ENCODE peak calls at places on chromosomes 4 and X, in six cellular contexts. One of them, this sample, is unnamed.

GRCh38 chr4:180734753-180735432 is 1508.3 kb upstream of the TENM3 start:
- DNase-seq in naive B cell: no peak
- DNase-seq in stimulated activated CD8-positive, alpha-beta memory T cell treated with anti-CD3 and anti-CD28 coated beads, Interleukin-12 subunit alpha, Interleukin-12 subunit beta, amount 100 ng/mL, for 4 hours: no peak
- DNase-seq in effector CD4-positive, alpha-beta T cell: no peak
- DNase-seq in WTC11: no peak
- DNase-seq in GM12891: no peak
- DNase-seq in this sample: no peak

GRCh38 chrX:97524997-97525396 is 641.3 kb downstream of the RPA4 start:
- DNase-seq in stimulated activated CD8-positive, alpha-beta memory T cell treated with anti-CD3 and anti-CD28 coated beads, Interleukin-12 subunit alpha, Interleukin-12 subunit beta, amount 100 ng/mL, for 4 hours: no peak
- DNase-seq in effector CD4-positive, alpha-beta T cell: no peak
- DNase-seq in GM12891: no peak
- DNase-seq in naive B cell: no peak
- DNase-seq in WTC11: no peak
- DNase-seq in this sample: no peak

GRCh38 chr4:183332447-183332846 is 10.2 kb upstream of the CLDN24 start:
- DNase-seq in GM12891: no peak
- DNase-seq in stimulated activated CD8-positive, alpha-beta memory T cell treated with anti-CD3 and anti-CD28 coated beads, Interleukin-12 subunit alpha, Interleukin-12 subunit beta, amount 100 ng/mL, for 4 hours: no peak
- DNase-seq in naive B cell: no peak
- DNase-seq in WTC11: no peak
- DNase-seq in effector CD4-positive, alpha-beta T cell: no peak
- DNase-seq in this sample: no peak

GRCh38 chr4:13329963-13330362 is 154.2 kb downstream of the RAB28 start:
- DNase-seq in stimulated activated CD8-positive, alpha-beta memory T cell treated with anti-CD3 and anti-CD28 coated beads, Interleukin-12 subunit alpha, Interleukin-12 subunit beta, amount 100 ng/mL, for 4 hours: no peak
- DNase-seq in naive B cell: no peak
- DNase-seq in WTC11: no peak
- DNase-seq in GM12891: no peak
- DNase-seq in effector CD4-positive, alpha-beta T cell: no peak
- DNase-seq in this sample: no peak

GRCh38 chr4:7513731-7514130 is 79.0 kb upstream of the PSAPL1 start:
- DNase-seq in effector CD4-positive, alpha-beta T cell: no peak
- DNase-seq in WTC11: no peak
- DNase-seq in GM12891: no peak
- DNase-seq in naive B cell: no peak
- DNase-seq in stimulated activated CD8-positive, alpha-beta memory T cell treated with anti-CD3 and anti-CD28 coated beads, Interleukin-12 subunit alpha, Interleukin-12 subunit beta, amount 100 ng/mL, for 4 hours: no peak
- DNase-seq in this sample: no peak

GRCh38 chr4:173301518-173302201 is 32.5 kb downstream of the HMGB2 start:
- DNase-seq in WTC11: no peak
- DNase-seq in naive B cell: no peak
- DNase-seq in GM12891: no peak
- DNase-seq in effector CD4-positive, alpha-beta T cell: peak; percentile 9
- DNase-seq in stimulated activated CD8-positive, alpha-beta memory T cell treated with anti-CD3 and anti-CD28 coated beads, Interleukin-12 subunit alpha, Interleukin-12 subunit beta, amount 100 ng/mL, for 4 hours: no peak
- DNase-seq in this sample: peak; percentile 12

GRCh38 chr4:84493092-84493850 is 5.8 kb downstream of the NKX6-1 start:
- DNase-seq in WTC11: peak; percentile 69
- DNase-seq in effector CD4-positive, alpha-beta T cell: no peak
- DNase-seq in stimulated activated CD8-positive, alpha-beta memory T cell treated with anti-CD3 and anti-CD28 coated beads, Interleukin-12 subunit alpha, Interleukin-12 subunit beta, amount 100 ng/mL, for 4 hours: no peak
- DNase-seq in GM12891: no peak
- DNase-seq in naive B cell: no peak
- DNase-seq in this sample: peak; percentile 77

GRCh38 chr4:47013373-47013772 is 18.0 kb upstream of the GABRB1 start:
- DNase-seq in WTC11: no peak
- DNase-seq in stimulated activated CD8-positive, alpha-beta memory T cell treated with anti-CD3 and anti-CD28 coated beads, Interleukin-12 subunit alpha, Interleukin-12 subunit beta, amount 100 ng/mL, for 4 hours: no peak
- DNase-seq in naive B cell: no peak
- DNase-seq in GM12891: no peak
- DNase-seq in effector CD4-positive, alpha-beta T cell: no peak
- DNase-seq in this sample: no peak

GRCh38 chr4:179398414-179398813 is 1956.2 kb upstream of the AGA start:
- DNase-seq in effector CD4-positive, alpha-beta T cell: no peak
- DNase-seq in stimulated activated CD8-positive, alpha-beta memory T cell treated with anti-CD3 and anti-CD28 coated beads, Interleukin-12 subunit alpha, Interleukin-12 subunit beta, amount 100 ng/mL, for 4 hours: no peak
- DNase-seq in naive B cell: no peak
- DNase-seq in GM12891: no peak
- DNase-seq in WTC11: no peak
- DNase-seq in this sample: no peak

GRCh38 chr4:8244001-8244757 is 25.4 kb upstream of the HTRA3 start:
- DNase-seq in stimulated activated CD8-positive, alpha-beta memory T cell treated with anti-CD3 and anti-CD28 coated beads, Interleukin-12 subunit alpha, Interleukin-12 subunit beta, amount 100 ng/mL, for 4 hours: no peak
- DNase-seq in GM12891: no peak
- DNase-seq in effector CD4-positive, alpha-beta T cell: no peak
- DNase-seq in WTC11: no peak
- DNase-seq in naive B cell: no peak
- DNase-seq in this sample: no peak

GRCh38 chr4:110275871-110276270 is 77.5 kb upstream of the ELOVL6 start:
- DNase-seq in WTC11: no peak
- DNase-seq in GM12891: no peak
- DNase-seq in effector CD4-positive, alpha-beta T cell: no peak
- DNase-seq in stimulated activated CD8-positive, alpha-beta memory T cell treated with anti-CD3 and anti-CD28 coated beads, Interleukin-12 subunit alpha, Interleukin-12 subunit beta, amount 100 ng/mL, for 4 hours: no peak
- DNase-seq in naive B cell: no peak
- DNase-seq in this sample: no peak

GRCh38 chrX:103404225-103405008 is 28.1 kb downstream of the BEX3 start:
- DNase-seq in naive B cell: peak; percentile 5
- DNase-seq in stimulated activated CD8-positive, alpha-beta memory T cell treated with anti-CD3 and anti-CD28 coated beads, Interleukin-12 subunit alpha, Interleukin-12 subunit beta, amount 100 ng/mL, for 4 hours: no peak
- DNase-seq in effector CD4-positive, alpha-beta T cell: no peak
- DNase-seq in GM12891: peak; percentile 2
- DNase-seq in WTC11: peak; percentile 71
- DNase-seq in this sample: peak; percentile 59

GRCh38 chrX:71935542-71935941 is 24.9 kb downstream of the NHSL2 start:
- DNase-seq in naive B cell: no peak
- DNase-seq in stimulated activated CD8-positive, alpha-beta memory T cell treated with anti-CD3 and anti-CD28 coated beads, Interleukin-12 subunit alpha, Interleukin-12 subunit beta, amount 100 ng/mL, for 4 hours: no peak
- DNase-seq in WTC11: peak; percentile 41
- DNase-seq in effector CD4-positive, alpha-beta T cell: no peak
- DNase-seq in GM12891: no peak
- DNase-seq in this sample: no peak

GRCh38 chr4:73944061-73944875 is 37.6 kb downstream of the PF4 start:
- DNase-seq in GM12891: no peak
- DNase-seq in stimulated activated CD8-positive, alpha-beta memory T cell treated with anti-CD3 and anti-CD28 coated beads, Interleukin-12 subunit alpha, Interleukin-12 subunit beta, amount 100 ng/mL, for 4 hours: no peak
- DNase-seq in effector CD4-positive, alpha-beta T cell: no peak
- DNase-seq in naive B cell: no peak
- DNase-seq in WTC11: peak; percentile 45
- DNase-seq in this sample: peak; percentile 74

GRCh38 chr4:108360857-108361820 is 192.4 kb upstream of the LEF1 start:
- DNase-seq in naive B cell: no peak
- DNase-seq in stimulated activated CD8-positive, alpha-beta memory T cell treated with anti-CD3 and anti-CD28 coated beads, Interleukin-12 subunit alpha, Interleukin-12 subunit beta, amount 100 ng/mL, for 4 hours: no peak
- DNase-seq in effector CD4-positive, alpha-beta T cell: no peak
- DNase-seq in WTC11: no peak
- DNase-seq in GM12891: no peak
- DNase-seq in this sample: peak; percentile 26

GRCh38 chr4:58935336-58935735 is 1825.2 kb upstream of the IGFBP7 start:
- DNase-seq in stimulated activated CD8-positive, alpha-beta memory T cell treated with anti-CD3 and anti-CD28 coated beads, Interleukin-12 subunit alpha, Interleukin-12 subunit beta, amount 100 ng/mL, for 4 hours: no peak
- DNase-seq in GM12891: no peak
- DNase-seq in naive B cell: no peak
- DNase-seq in WTC11: no peak
- DNase-seq in effector CD4-positive, alpha-beta T cell: no peak
- DNase-seq in this sample: no peak

GRCh38 chr4:168440442-168441264 is 39.6 kb downstream of the DDX60L start:
- DNase-seq in GM12891: no peak
- DNase-seq in stimulated activated CD8-positive, alpha-beta memory T cell treated with anti-CD3 and anti-CD28 coated beads, Interleukin-12 subunit alpha, Interleukin-12 subunit beta, amount 100 ng/mL, for 4 hours: no peak
- DNase-seq in naive B cell: no peak
- DNase-seq in effector CD4-positive, alpha-beta T cell: no peak
- DNase-seq in WTC11: no peak
- DNase-seq in this sample: no peak

GRCh38 chrX:94831364-94831763 is 1157.4 kb downstream of the FAM133A start:
- DNase-seq in effector CD4-positive, alpha-beta T cell: no peak
- DNase-seq in GM12891: no peak
- DNase-seq in naive B cell: no peak
- DNase-seq in WTC11: no peak
- DNase-seq in stimulated activated CD8-positive, alpha-beta memory T cell treated with anti-CD3 and anti-CD28 coated beads, Interleukin-12 subunit alpha, Interleukin-12 subunit beta, amount 100 ng/mL, for 4 hours: no peak
- DNase-seq in this sample: no peak

GRCh38 chrX:95629737-95630136 is 1054.9 kb upstream of the DIAPH2 start:
- DNase-seq in naive B cell: no peak
- DNase-seq in effector CD4-positive, alpha-beta T cell: no peak
- DNase-seq in WTC11: no peak
- DNase-seq in GM12891: no peak
- DNase-seq in stimulated activated CD8-positive, alpha-beta memory T cell treated with anti-CD3 and anti-CD28 coated beads, Interleukin-12 subunit alpha, Interleukin-12 subunit beta, amount 100 ng/mL, for 4 hours: no peak
- DNase-seq in this sample: no peak

GRCh38 chr4:61799794-61800193 is 599.7 kb downstream of the ADGRL3 start:
- DNase-seq in WTC11: no peak
- DNase-seq in GM12891: no peak
- DNase-seq in naive B cell: no peak
- DNase-seq in stimulated activated CD8-positive, alpha-beta memory T cell treated with anti-CD3 and anti-CD28 coated beads, Interleukin-12 subunit alpha, Interleukin-12 subunit beta, amount 100 ng/mL, for 4 hours: no peak
- DNase-seq in effector CD4-positive, alpha-beta T cell: no peak
- DNase-seq in this sample: no peak

GRCh38 chrX:71103110-71103983 is 3.2 kb downstream of the CXorf65 start:
- DNase-seq in stimulated activated CD8-positive, alpha-beta memory T cell treated with anti-CD3 and anti-CD28 coated beads, Interleukin-12 subunit alpha, Interleukin-12 subunit beta, amount 100 ng/mL, for 4 hours: peak; percentile 45
- DNase-seq in WTC11: peak; percentile 66
- DNase-seq in naive B cell: peak; percentile 47
- DNase-seq in GM12891: no peak
- DNase-seq in effector CD4-positive, alpha-beta T cell: peak; percentile 46
- DNase-seq in this sample: peak; percentile 77

GRCh38 chr4:1362521-1362920 is 15.5 kb downstream of the UVSSA start:
- DNase-seq in effector CD4-positive, alpha-beta T cell: no peak
- DNase-seq in WTC11: no peak
- DNase-seq in naive B cell: no peak
- DNase-seq in GM12891: no peak
- DNase-seq in stimulated activated CD8-positive, alpha-beta memory T cell treated with anti-CD3 and anti-CD28 coated beads, Interleukin-12 subunit alpha, Interleukin-12 subunit beta, amount 100 ng/mL, for 4 hours: no peak
- DNase-seq in this sample: no peak

GRCh38 chr4:67922697-67923096 is 38.9 kb upstream of the TMPRSS11D start:
- DNase-seq in WTC11: no peak
- DNase-seq in naive B cell: no peak
- DNase-seq in effector CD4-positive, alpha-beta T cell: no peak
- DNase-seq in GM12891: no peak
- DNase-seq in stimulated activated CD8-positive, alpha-beta memory T cell treated with anti-CD3 and anti-CD28 coated beads, Interleukin-12 subunit alpha, Interleukin-12 subunit beta, amount 100 ng/mL, for 4 hours: no peak
- DNase-seq in this sample: no peak

GRCh38 chr4:155761916-155762315 is 3.1 kb downstream of the GUCY1B1 start:
- DNase-seq in effector CD4-positive, alpha-beta T cell: no peak
- DNase-seq in stimulated activated CD8-positive, alpha-beta memory T cell treated with anti-CD3 and anti-CD28 coated beads, Interleukin-12 subunit alpha, Interleukin-12 subunit beta, amount 100 ng/mL, for 4 hours: no peak
- DNase-seq in WTC11: no peak
- DNase-seq in naive B cell: no peak
- DNase-seq in GM12891: no peak
- DNase-seq in this sample: no peak

GRCh38 chr4:144174401-144175067 is 34.0 kb upstream of the GYPA start:
- DNase-seq in WTC11: no peak
- DNase-seq in naive B cell: peak; percentile 36
- DNase-seq in stimulated activated CD8-positive, alpha-beta memory T cell treated with anti-CD3 and anti-CD28 coated beads, Interleukin-12 subunit alpha, Interleukin-12 subunit beta, amount 100 ng/mL, for 4 hours: no peak
- DNase-seq in GM12891: peak; percentile 13
- DNase-seq in effector CD4-positive, alpha-beta T cell: peak; percentile 7
- DNase-seq in this sample: peak; percentile 18

GRCh38 chr4:187965726-187966125 is 29.8 kb upstream of the ZFP42 start:
- DNase-seq in effector CD4-positive, alpha-beta T cell: no peak
- DNase-seq in stimulated activated CD8-positive, alpha-beta memory T cell treated with anti-CD3 and anti-CD28 coated beads, Interleukin-12 subunit alpha, Interleukin-12 subunit beta, amount 100 ng/mL, for 4 hours: no peak
- DNase-seq in naive B cell: no peak
- DNase-seq in WTC11: no peak
- DNase-seq in GM12891: no peak
- DNase-seq in this sample: no peak

GRCh38 chr4:152805818-152806217 is 26.1 kb downstream of the ARFIP1 start:
- DNase-seq in GM12891: no peak
- DNase-seq in effector CD4-positive, alpha-beta T cell: no peak
- DNase-seq in naive B cell: no peak
- DNase-seq in stimulated activated CD8-positive, alpha-beta memory T cell treated with anti-CD3 and anti-CD28 coated beads, Interleukin-12 subunit alpha, Interleukin-12 subunit beta, amount 100 ng/mL, for 4 hours: no peak
- DNase-seq in WTC11: no peak
- DNase-seq in this sample: no peak

GRCh38 chrX:134396174-134396573 is 63.8 kb upstream of the HPRT1 start:
- DNase-seq in stimulated activated CD8-positive, alpha-beta memory T cell treated with anti-CD3 and anti-CD28 coated beads, Interleukin-12 subunit alpha, Interleukin-12 subunit beta, amount 100 ng/mL, for 4 hours: no peak
- DNase-seq in WTC11: no peak
- DNase-seq in GM12891: no peak
- DNase-seq in effector CD4-positive, alpha-beta T cell: no peak
- DNase-seq in naive B cell: no peak
- DNase-seq in this sample: peak; percentile 27

GRCh38 chrX:23742693-23743622 is at the start of gene ACOT9:
- DNase-seq in GM12891: peak; percentile 68
- DNase-seq in naive B cell: peak; percentile 74
- DNase-seq in stimulated activated CD8-positive, alpha-beta memory T cell treated with anti-CD3 and anti-CD28 coated beads, Interleukin-12 subunit alpha, Interleukin-12 subunit beta, amount 100 ng/mL, for 4 hours: peak; percentile 48
- DNase-seq in effector CD4-positive, alpha-beta T cell: peak; percentile 58
- DNase-seq in WTC11: peak; percentile 77
- DNase-seq in this sample: peak; percentile 92

This sample was measured in H7.